ENCODE peak calls at places on chromosomes 3 and 15, in ten cellular contexts. R is HCT116, L is spleen, Y is endothelial cell of umbilical vein, K is GM12878, E is GM23338, I is GM12892, W is prostate gland, F is H1, X is HepG2. Z is an unnamed sample.

GRCh38 chr3:188126931-188127330 is 27.0 kb upstream of the LPP start:
- DNase-seq in R (no peak), L (no peak), Y (no peak), K (no peak), E (no peak), I (no peak), W (no peak), F (no peak), X (no peak), Z (no peak)

GRCh38 chr15:86444527-86444926 is 364.9 kb downstream of the AGBL1 start:
- DNase-seq in R (no peak), L (no peak), Y (no peak), K (no peak), E (peak), I (no peak), W (no peak), F (peak), X (no peak), Z (no peak)

GRCh38 chr3:124653788-124654469 is 76.3 kb upstream of the UMPS start:
- DNase-seq in R (no peak), L (no peak), Y (peak), K (no peak), E (no peak), I (no peak), W (no peak), F (no peak), X (peak), Z (no peak)

GRCh38 chr3:9398715-9399708 is 1.6 kb downstream of the SETD5 start:
- DNase-seq in R (no peak), L (no peak), Y (peak), K (no peak), E (peak), I (no peak), W (peak), F (no peak), X (peak), Z (no peak)

GRCh38 chr3:132785292-132785691 is 63.1 kb upstream of the NPHP3 start:
- DNase-seq in R (no peak), L (no peak), Y (peak), K (no peak), E (no peak), I (no peak), W (no peak), F (no peak), X (no peak), Z (no peak)

GRCh38 chr3:110344487-110344886 is 727.1 kb upstream of the NECTIN3 start:
- DNase-seq in R (no peak), L (no peak), Y (no peak), K (no peak), E (no peak), I (no peak), W (no peak), F (no peak), X (peak), Z (no peak)

GRCh38 chr3:120420855-120421570 is 29.8 kb downstream of the FSTL1 start:
- DNase-seq in R (no peak), L (no peak), Y (peak), K (no peak), E (no peak), I (no peak), W (peak), F (no peak), X (no peak), Z (peak)

GRCh38 chr15:40766194-40766830 is 2.4 kb downstream of the GCHFR start:
- DNase-seq in R (no peak), L (no peak), Y (no peak), K (no peak), E (no peak), I (no peak), W (no peak), F (no peak), X (no peak), Z (no peak)

GRCh38 chr3:94294806-94295205 is 231.9 kb downstream of the NSUN3 start:
- DNase-seq in R (no peak), L (no peak), Y (no peak), K (no peak), E (no peak), I (no peak), W (no peak), F (no peak), X (no peak), Z (no peak)

GRCh38 chr3:45011756-45012441 is 14.2 kb upstream of the CLEC3B start:
- DNase-seq in R (no peak), L (no peak), Y (peak), K (no peak), E (no peak), I (no peak), W (no peak), F (no peak), X (no peak), Z (peak)

GRCh38 chr3:64029287-64029686 is 6.0 kb upstream of the PSMD6 start:
- DNase-seq in R (no peak), L (no peak), Y (no peak), K (no peak), E (no peak), I (no peak), W (no peak), F (no peak), X (no peak), Z (no peak)

GRCh38 chr3:111998661-111999641 is at the start of gene TAGLN3:
- DNase-seq in R (no peak), L (no peak), Y (peak), K (no peak), E (peak), I (no peak), W (peak), F (peak), X (no peak), Z (no peak)

GRCh38 chr3:141476033-141476432 is 10.8 kb upstream of the RASA2 start:
- DNase-seq in R (no peak), L (no peak), Y (no peak), K (no peak), E (no peak), I (no peak), W (no peak), F (no peak), X (no peak), Z (no peak)

GRCh38 chr3:101862453-101863165 is 13.3 kb downstream of the NFKBIZ start:
- DNase-seq in R (no peak), L (no peak), Y (no peak), K (no peak), E (no peak), I (no peak), W (no peak), F (no peak), X (no peak), Z (no peak)

GRCh38 chr3:38834110-38834509 is 18.1 kb upstream of the SCN10A start:
- DNase-seq in R (peak), L (peak), Y (peak), K (no peak), E (peak), I (no peak), W (peak), F (peak), X (peak), Z (peak)

GRCh38 chr15:57387011-57387410 is 10.7 kb downstream of the CGNL1 start:
- DNase-seq in R (no peak), L (no peak), Y (no peak), K (no peak), E (no peak), I (no peak), W (no peak), F (no peak), X (no peak), Z (no peak)

GRCh38 chr15:47737424-47737823 is 20.1 kb downstream of the SEMA6D start:
- DNase-seq in R (no peak), L (no peak), Y (no peak), K (no peak), E (no peak), I (no peak), W (no peak), F (no peak), X (no peak), Z (no peak)

GRCh38 chr3:171646357-171647133 is 163.7 kb downstream of the PLD1 start:
- DNase-seq in R (peak), L (no peak), Y (peak), K (no peak), E (peak), I (no peak), W (no peak), F (no peak), X (peak), Z (no peak)

GRCh38 chr3:114973576-114973975 is 173.5 kb downstream of the ZBTB20 start:
- DNase-seq in R (no peak), L (no peak), Y (no peak), K (no peak), E (no peak), I (no peak), W (no peak), F (no peak), X (no peak), Z (no peak)

GRCh38 chr3:122890077-122890484 is 95.2 kb downstream of the SLC49A4 start:
- DNase-seq in R (no peak), L (no peak), Y (peak), K (peak), E (peak), I (no peak), W (peak), F (peak), X (no peak), Z (peak)
- TF ChIP-seq POLR2AphosphoS5 in R (no peak), L (peak), Y (no peak), K (no peak), E (no peak), I (no peak), W (peak), F (no peak), X (no peak), Z (no peak)

DNA sequence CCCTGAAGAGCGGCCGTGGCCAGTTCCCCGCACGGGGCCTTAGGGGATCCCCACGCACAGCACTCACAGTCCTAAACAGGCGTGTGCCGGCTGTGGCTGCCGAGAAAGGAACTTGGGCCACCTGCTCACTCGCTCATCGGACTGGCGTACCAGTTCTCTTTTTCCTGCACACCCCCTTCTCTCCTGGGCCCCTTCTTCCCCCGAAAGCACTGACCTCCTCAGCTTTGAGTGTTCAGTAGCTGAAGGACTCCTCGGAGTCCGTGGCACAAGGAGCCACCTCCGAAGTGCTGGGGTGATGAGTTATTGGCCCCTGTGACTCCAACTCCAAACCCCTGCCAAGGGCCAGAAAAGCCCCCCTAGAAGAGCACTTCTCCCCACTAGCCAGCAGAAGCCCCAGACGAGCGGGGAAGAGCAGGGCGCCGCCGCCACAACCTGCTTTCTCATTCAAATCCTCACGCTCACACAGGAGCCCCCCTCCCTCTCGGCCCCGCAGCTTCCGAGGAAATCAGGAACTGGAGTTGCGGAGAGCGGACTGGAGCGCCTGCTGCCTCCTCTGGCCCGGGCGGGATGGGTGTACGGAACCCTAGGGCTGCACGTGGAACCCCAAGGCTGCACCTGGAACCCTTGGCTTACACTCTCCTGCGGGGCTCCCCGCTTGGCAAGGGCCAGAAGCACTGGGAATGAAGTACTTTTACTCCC is at the start of gene PLCH1:
- DNase-seq in R (peak), L (peak), Y (peak), K (no peak), E (peak), I (peak), W (peak), F (peak), X (peak), Z (peak)
- TF ChIP-seq POLR2AphosphoS5 in R (peak), L (no peak), Y (no peak), K (no peak), E (peak), I (no peak), W (peak), F (no peak), X (peak), Z (no peak)

GRCh38 chr3:136350557-136350956 is 100.4 kb downstream of the PCCB start:
- DNase-seq in R (no peak), L (no peak), Y (no peak), K (no peak), E (no peak), I (no peak), W (no peak), F (no peak), X (no peak), Z (no peak)

GRCh38 chr3:136353461-136353860 is 103.3 kb downstream of the PCCB start:
- DNase-seq in R (no peak), L (no peak), Y (no peak), K (peak), E (peak), I (no peak), W (no peak), F (no peak), X (no peak), Z (no peak)

GRCh38 chr3:136351905-136352304 is 101.8 kb downstream of the PCCB start:
- DNase-seq in R (no peak), L (no peak), Y (no peak), K (no peak), E (peak), I (no peak), W (no peak), F (no peak), X (no peak), Z (no peak)

GRCh38 chr3:136351351-136351750 is 101.2 kb downstream of the PCCB start:
- DNase-seq in R (no peak), L (no peak), Y (no peak), K (no peak), E (no peak), I (no peak), W (no peak), F (no peak), X (no peak), Z (no peak)

DNA sequence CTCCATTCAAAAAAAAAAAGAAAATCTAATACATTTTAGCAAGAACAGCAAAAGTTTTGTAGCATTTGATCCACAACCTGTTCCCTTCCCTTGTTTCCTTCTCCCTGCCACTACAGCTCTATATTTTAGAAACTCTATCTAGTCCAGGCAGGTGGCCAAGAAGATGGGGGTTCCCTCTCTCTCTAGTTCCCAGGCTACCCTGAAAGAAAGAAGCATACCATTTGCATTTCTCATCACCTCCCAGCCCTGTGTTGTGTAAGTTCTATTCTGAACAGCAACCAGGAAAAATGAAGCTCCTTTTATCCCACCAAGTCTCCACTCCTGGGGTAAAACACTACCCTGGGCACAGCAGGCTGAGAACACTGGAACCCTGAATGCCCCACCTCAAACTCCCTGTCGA is 100.0 kb downstream of the PCCB start:
- DNase-seq in R (no peak), L (no peak), Y (no peak), K (no peak), E (no peak), I (no peak), W (no peak), F (no peak), X (no peak), Z (peak)
- TF ChIP-seq POLR2AphosphoS5 in R (no peak), L (no peak), Y (no peak), K (no peak), E (no peak), I (no peak), W (no peak), F (no peak), X (no peak), Z (peak)

GRCh38 chr3:159763466-159764210 is 225.0 kb upstream of the IL12A start:
- DNase-seq in R (peak), L (peak), Y (peak), K (no peak), E (peak), I (peak), W (peak), F (peak), X (no peak), Z (peak)
- TF ChIP-seq POLR2AphosphoS5 in R (peak), L (peak), Y (peak), K (no peak), E (peak), I (no peak), W (peak), F (no peak), X (no peak), Z (peak)

GRCh38 chr3:103712320-103713008 is 1277.6 kb downstream of the ZPLD1 start:
- DNase-seq in R (peak), L (no peak), Y (peak), K (no peak), E (peak), I (no peak), W (no peak), F (no peak), X (no peak), Z (no peak)

GRCh38 chr3:103706671-103707070 is 1271.9 kb downstream of the ZPLD1 start:
- DNase-seq in R (no peak), L (no peak), Y (no peak), K (no peak), E (no peak), I (no peak), W (no peak), F (no peak), X (no peak), Z (no peak)

GRCh38 chr3:103711670-103712069 is 1276.9 kb downstream of the ZPLD1 start:
- DNase-seq in R (no peak), L (no peak), Y (no peak), K (no peak), E (no peak), I (no peak), W (no peak), F (no peak), X (no peak), Z (no peak)
- TF ChIP-seq POLR2AphosphoS5 in R (no peak), L (no peak), Y (no peak), K (no peak), E (no peak), I (no peak), W (no peak), F (no peak), X (no peak), Z (no peak)

DNA sequence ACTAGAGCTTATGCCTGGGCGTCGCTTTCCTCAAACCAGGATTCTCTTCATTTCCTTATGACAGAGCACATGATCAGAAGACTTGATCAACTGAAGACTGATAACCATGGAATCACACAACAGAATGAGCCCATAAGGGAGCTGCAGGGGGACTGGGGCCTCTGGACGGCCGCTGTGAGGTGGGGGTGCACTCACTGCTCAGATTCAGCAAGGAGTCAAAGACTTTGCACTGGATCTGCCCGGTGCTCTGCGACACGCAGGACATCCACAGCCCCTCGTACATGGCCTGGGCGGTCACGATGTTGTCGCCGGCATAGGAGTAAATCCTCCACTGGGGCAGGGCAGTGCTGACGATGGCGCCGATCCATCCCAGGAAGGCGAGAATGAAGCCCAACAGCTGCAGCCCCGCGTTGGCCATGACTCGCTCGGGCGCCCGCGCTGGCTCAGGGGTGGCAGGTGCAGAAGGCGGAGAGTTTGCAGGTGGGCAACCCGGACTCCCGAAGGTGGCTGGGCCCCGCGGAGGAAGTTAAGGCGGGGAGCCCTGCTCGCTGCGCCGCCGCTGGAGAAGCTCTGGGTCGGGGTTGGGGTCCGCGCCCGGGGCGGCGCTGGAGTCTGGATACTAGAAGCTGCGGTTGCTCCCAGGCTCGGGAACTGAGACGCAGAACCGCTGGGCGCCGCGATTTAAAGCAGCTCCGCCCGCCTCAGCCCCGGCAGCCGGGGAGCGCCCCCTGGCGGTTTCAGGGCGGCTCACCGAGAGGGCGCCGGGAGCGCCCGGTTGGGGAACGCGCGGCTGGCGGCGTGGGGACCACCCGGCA is at the start of gene CLDN1:
- DNase-seq in R (peak), L (peak), Y (peak), K (no peak), E (peak), I (peak), W (peak), F (peak), X (peak), Z (peak)
- TF ChIP-seq POLR2AphosphoS5 in R (no peak), L (no peak), Y (peak), K (no peak), E (peak), I (no peak), W (peak), F (peak), X (peak), Z (no peak)

DNA sequence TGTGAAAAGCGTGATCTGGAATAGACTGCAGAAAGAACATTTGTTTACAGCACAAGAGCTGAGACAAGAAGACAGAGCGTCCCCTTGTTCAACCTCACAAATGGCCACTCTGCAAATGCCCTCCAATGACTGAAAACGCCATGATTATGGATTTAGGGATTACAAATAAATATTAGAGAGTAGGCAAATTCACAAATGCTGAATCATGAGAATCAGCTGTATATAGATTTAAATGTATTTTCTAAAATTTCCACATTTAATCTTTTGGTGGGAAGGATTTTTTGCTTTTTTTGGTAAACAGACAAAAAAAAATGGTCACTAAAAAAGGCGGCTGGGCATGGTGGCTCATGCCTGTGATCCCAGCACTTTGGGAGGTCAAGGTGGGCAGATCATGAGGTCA is 10.6 kb upstream of the POLG start:
- DNase-seq in R (no peak), L (no peak), Y (no peak), K (no peak), E (no peak), I (no peak), W (no peak), F (no peak), X (no peak), Z (no peak)
- TF ChIP-seq POLR2AphosphoS5 in R (no peak), L (no peak), Y (no peak), K (no peak), E (no peak), I (no peak), W (no peak), F (no peak), X (no peak), Z (no peak)

GRCh38 chr3:179260949-179261765 is 10.2 kb upstream of the KCNMB3 start:
- DNase-seq in R (no peak), L (peak), Y (peak), K (no peak), E (peak), I (peak), W (peak), F (peak), X (peak), Z (peak)
- TF ChIP-seq POLR2AphosphoS5 in R (no peak), L (peak), Y (peak), K (no peak), E (peak), I (peak), W (no peak), F (no peak), X (peak), Z (no peak)

GRCh38 chr15:80339601-80340000 is 64.6 kb upstream of the ARNT2 start:
- DNase-seq in R (no peak), L (no peak), Y (no peak), K (no peak), E (no peak), I (no peak), W (no peak), F (no peak), X (no peak), Z (no peak)

GRCh38 chr15:80342148-80342547 is 62.0 kb upstream of the ARNT2 start:
- DNase-seq in R (no peak), L (no peak), Y (no peak), K (no peak), E (no peak), I (no peak), W (no peak), F (no peak), X (no peak), Z (no peak)

GRCh38 chr15:80343610-80344009 is 60.6 kb upstream of the ARNT2 start:
- DNase-seq in R (no peak), L (no peak), Y (no peak), K (no peak), E (no peak), I (no peak), W (no peak), F (no peak), X (no peak), Z (no peak)
- TF ChIP-seq POLR2AphosphoS5 in R (no peak), L (peak), Y (no peak), K (no peak), E (no peak), I (no peak), W (no peak), F (no peak), X (no peak), Z (peak)